ENCODE peak calls at places on chromosomes 16 and 17, in nine cellular contexts. H is T-cell; F is hippocampal formation; J is dorsolateral prefrontal cortex; X is Calu3; U is T-helper 2 cell; A is dermis blood vessel endothelial cell; W is stimulated activated CD8-positive, alpha-beta memory T cell treated with anti-CD3 and anti-CD28 coated beads, Interleukin-7, amount 100 ng/mL, for 24 hours; G is progenitor cell of endocrine pancreas. B is an unnamed sample.

GRCh38 chr16:69942099-69942491 is 9.0 kb upstream of the CLEC18A start:
- DNase-seq in H (no peak), F (no peak), J (no peak), X (no peak), U (no peak), A (no peak), W (no peak), G (no peak), B (no peak)

GRCh38 chr16:29818082-29818481 is 2.1 kb downstream of the PAGR1 start:
- DNase-seq in H (no peak), F (no peak), J (no peak), X (no peak), U (no peak), A (no peak), W (no peak), G (no peak), B (no peak)

GRCh38 chr16:20385844-20386832 is 18.4 kb downstream of the PDILT start:
- DNase-seq in H (peak; percentile 41), F (peak; percentile 3), J (peak; percentile 80), X (peak; percentile 78), U (peak; percentile 32), A (peak; percentile 74), W (peak; percentile 18), G (peak; percentile 73), B (peak; percentile 54)

GRCh38 chr17:48757524-48757961 is 29.0 kb upstream of the HOXB13 start:
- DNase-seq in H (no peak), F (no peak), J (no peak), X (no peak), U (no peak), A (no peak), W (no peak), G (no peak), B (no peak)

GRCh38 chr17:39755550-39756375 is 18.0 kb downstream of the GRB7 start:
- DNase-seq in H (peak; percentile 64), F (no peak), J (no peak), X (peak; percentile 94), U (no peak), A (no peak), W (no peak), G (no peak), B (peak; percentile 84)

GRCh38 chr16:52405441-52405840 is 141.5 kb downstream of the TOX3 start:
- DNase-seq in H (no peak), F (no peak), J (no peak), X (no peak), U (no peak), A (no peak), W (no peak), G (no peak), B (no peak)

GRCh38 chr17:63545302-63545928 is 4.9 kb upstream of the DCAF7 start:
- DNase-seq in H (no peak), F (no peak), J (no peak), X (no peak), U (no peak), A (no peak), W (no peak), G (no peak), B (no peak)

GRCh38 chr17:39209317-39210092 is 9.4 kb downstream of the RPL19 start:
- DNase-seq in H (peak; percentile 75), F (no peak), J (peak; percentile 63), X (peak; percentile 81), U (peak; percentile 55), A (peak; percentile 51), W (peak; percentile 35), G (no peak), B (peak; percentile 49)

GRCh38 chr17:59844884-59845594 is 47.7 kb downstream of the TUBD1 start:
- DNase-seq in H (no peak), F (no peak), J (no peak), X (no peak), U (no peak), A (peak; percentile 50), W (no peak), G (no peak), B (no peak)

GRCh38 chr17:80367510-80367909 is 47.5 kb upstream of the ENDOV start:
- DNase-seq in H (no peak), F (no peak), J (peak; percentile 23), X (no peak), U (no peak), A (no peak), W (no peak), G (no peak), B (no peak)

GRCh38 chr17:42536372-42537155 is 523 bp downstream of the NAGLU start:
- DNase-seq in H (peak; percentile 61), F (peak; percentile 34), J (peak; percentile 72), X (peak; percentile 93), U (peak; percentile 50), A (peak; percentile 74), W (peak; percentile 40), G (peak; percentile 49), B (peak; percentile 75)